ENCODE peak calls at places on chromosome 18, in eight cellular contexts. Z is upper lobe of right lung, T is stomach, O is AG10803, A is astrocyte of the spinal cord, F is AG09309, S is foreskin fibroblast, Q is glutamatergic neuron. D is an unnamed sample.

GRCh38 chr18:80196528-80197320 is 50.6 kb downstream of the PARD6G start:
- DNase-seq in Q (no peak), T (no peak), O (peak; percentile 20), Z (no peak), S (no peak), A (peak; percentile 72), F (no peak), D (no peak)

GRCh38 chr18:3448845-3449701 is 899 bp upstream of the TGIF1 start:
- DNase-seq in T (peak; percentile 81), A (peak; percentile 83), O (peak; percentile 98), F (peak; percentile 95), S (peak; percentile 98), Q (peak; percentile 70), Z (peak; percentile 93), D (peak; percentile 94)

GRCh38 chr18:22347624-22348511 is 69.8 kb downstream of the CTAGE1 start:
- DNase-seq in O (no peak), Z (peak; percentile 67), F (no peak), S (peak; percentile 24), T (no peak), Q (no peak), A (peak; percentile 29), D (no peak)

GRCh38 chr18:26057208-26057821 is 33.1 kb downstream of the SS18 start:
- DNase-seq in S (peak; percentile 24), T (no peak), F (no peak), Z (no peak), A (peak; percentile 51), Q (peak; percentile 66), O (no peak), D (no peak)

GRCh38 chr18:26710460-26711096 is 154.9 kb downstream of the AQP4 start:
- DNase-seq in T (no peak), A (no peak), Z (no peak), O (no peak), S (no peak), F (no peak), Q (no peak), D (no peak)

GRCh38 chr18:470661-471501 is 29.6 kb downstream of the COLEC12 start:
- DNase-seq in S (peak; percentile 84), Z (no peak), O (peak; percentile 84), Q (no peak), T (no peak), A (peak; percentile 67), F (peak; percentile 67), D (no peak)

GRCh38 chr18:30527917-30528316 is 514.6 kb downstream of the DSC3 start:
- DNase-seq in T (no peak), Z (no peak), O (no peak), A (no peak), S (no peak), Q (no peak), F (no peak), D (no peak)

GRCh38 chr18:55927831-55928230 is 339.8 kb upstream of the TCF4 start:
- DNase-seq in A (peak; percentile 73), T (no peak), Z (no peak), Q (no peak), S (peak; percentile 73), F (peak; percentile 87), O (peak; percentile 96), D (no peak)

GRCh38 chr18:75376004-75376403 is 51.5 kb downstream of the SMIM21 start:
- DNase-seq in T (no peak), S (no peak), A (no peak), F (no peak), O (no peak), Q (no peak), Z (no peak), D (no peak)

GRCh38 chr18:686339-687111 is 25.9 kb downstream of the ENOSF1 start:
- DNase-seq in S (peak; percentile 14), Z (no peak), T (no peak), O (no peak), A (no peak), Q (peak; percentile 28), F (no peak), D (no peak)

GRCh38 chr18:42860011-42860410 is 255.5 kb downstream of the RIT2 start:
- DNase-seq in A (peak; percentile 17), Q (no peak), O (no peak), Z (no peak), F (no peak), S (no peak), T (no peak), D (no peak)

GRCh38 chr18:31611511-31611910 is 19.8 kb downstream of the TTR start:
- DNase-seq in Q (no peak), A (no peak), O (no peak), Z (no peak), S (no peak), T (no peak), F (no peak), D (no peak)

GRCh38 chr18:71443726-71444480 is 1100.2 kb downstream of the CBLN2 start:
- DNase-seq in F (no peak), O (no peak), Q (no peak), S (peak; percentile 8), Z (no peak), A (peak; percentile 94), T (no peak), D (no peak)

GRCh38 chr18:34397286-34397896 is 172.7 kb upstream of the NOL4 start:
- DNase-seq in S (no peak), Z (no peak), O (no peak), F (no peak), T (no peak), A (no peak), Q (no peak), D (no peak)

GRCh38 chr18:56402872-56403516 is 235.4 kb downstream of the TXNL1 start:
- DNase-seq in Q (no peak), O (peak; percentile 94), T (no peak), A (peak; percentile 87), Z (no peak), S (peak; percentile 88), F (peak; percentile 87), D (no peak)

GRCh38 chr18:24530630-24531111 is 70.2 kb downstream of the HRH4 start:
- DNase-seq in O (peak; percentile 34), S (peak; percentile 47), T (no peak), A (peak; percentile 13), Z (no peak), F (peak; percentile 24), Q (no peak), D (no peak)

DNA sequence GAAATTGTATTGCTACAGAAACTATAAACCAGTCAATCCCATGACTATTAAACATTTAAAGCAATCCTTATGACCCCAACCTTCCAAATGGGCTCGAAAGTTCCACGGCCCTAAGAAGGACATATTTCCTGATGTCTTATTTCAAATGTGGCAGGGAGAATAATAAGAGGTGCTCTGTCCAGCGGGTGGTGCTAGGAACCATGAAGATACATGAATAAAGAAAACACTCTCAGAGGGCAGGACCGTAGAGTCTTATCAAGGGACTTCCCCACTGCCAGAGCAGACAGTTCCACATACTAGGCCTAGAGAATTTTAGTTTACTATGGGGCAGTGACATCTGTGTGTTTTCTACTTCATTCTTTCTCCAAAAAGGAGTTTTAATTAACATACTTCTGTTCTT is 187.1 kb upstream of the PIK3C3 start:
- DNase-seq in O (peak; percentile 29), A (peak; percentile 42), T (no peak), Z (no peak), S (peak; percentile 28), F (peak; percentile 16), Q (no peak), D (no peak)
- TF ChIP-seq CTCF in O (peak; percentile 26), A (peak; percentile 28), T (no peak), Z (no peak), S (peak; percentile 11), F (peak; percentile 37), Q (no peak), D (peak; percentile 35)

GRCh38 chr18:65568866-65569265 is 181.9 kb upstream of the CDH7 start:
- DNase-seq in Z (no peak), Q (no peak), F (no peak), A (no peak), O (no peak), T (no peak), S (no peak), D (no peak)

GRCh38 chr18:65567372-65567771 is 183.4 kb upstream of the CDH7 start:
- DNase-seq in O (no peak), Q (no peak), T (no peak), Z (no peak), A (peak; percentile 3), S (peak; percentile 2), F (no peak), D (no peak)
- TF ChIP-seq CTCF in O (no peak), Q (peak; percentile 33), T (no peak), Z (peak; percentile 20), A (peak; percentile 30), S (no peak), F (no peak), D (peak; percentile 30)

DNA sequence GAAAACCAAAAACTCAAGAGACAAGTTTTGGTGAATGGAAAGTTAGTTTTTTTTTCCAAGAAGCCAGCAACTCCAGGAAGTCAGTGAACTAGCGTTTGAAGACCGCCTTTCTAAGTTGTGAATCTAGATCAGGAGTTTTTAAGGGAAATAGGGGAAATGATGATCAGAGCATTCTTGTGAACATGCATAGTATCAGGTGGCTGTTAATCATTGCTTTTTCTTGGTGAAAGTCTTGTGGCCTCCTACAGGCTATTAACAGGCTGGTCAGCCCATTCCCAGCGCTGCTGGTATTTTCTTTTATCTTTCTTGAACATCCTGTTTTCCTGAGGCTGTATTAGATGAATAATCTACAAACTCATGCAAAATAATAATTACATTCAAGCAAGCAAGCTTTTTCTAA is 155.8 kb downstream of the PTPRM start:
- DNase-seq in S (no peak), Q (no peak), O (no peak), Z (no peak), T (no peak), F (no peak), A (no peak), D (no peak)
- TF ChIP-seq CTCF in S (no peak), Q (no peak), O (no peak), Z (no peak), T (no peak), F (no peak), A (no peak), D (no peak)

DNA sequence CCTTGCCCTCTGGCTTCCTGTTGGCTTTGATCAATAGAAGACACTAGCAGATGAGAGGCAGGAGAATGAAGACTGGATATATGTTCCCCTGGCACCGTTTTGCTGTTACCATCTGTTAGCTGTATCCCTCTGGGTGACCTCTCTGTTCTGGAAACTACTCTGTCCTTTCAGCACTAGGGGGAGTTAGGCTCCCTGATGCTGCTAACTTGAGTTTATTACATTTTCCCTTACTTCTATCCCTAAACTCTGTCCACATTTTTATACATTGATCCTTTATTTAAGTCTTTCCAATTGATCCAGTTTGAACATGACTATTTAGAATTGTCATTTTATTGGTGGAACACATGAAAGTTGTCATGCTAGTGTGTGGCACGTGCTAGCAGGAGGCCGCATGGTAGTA is 1014.3 kb upstream of the CDH2 start:
- DNase-seq in S (peak; percentile 60), F (no peak), Z (no peak), O (peak; percentile 41), A (peak; percentile 16), T (no peak), Q (peak; percentile 29), D (no peak)
- TF ChIP-seq CTCF in S (peak; percentile 53), F (peak; percentile 62), Z (no peak), O (peak; percentile 65), A (peak; percentile 51), T (no peak), Q (peak; percentile 53), D (peak; percentile 41)

DNA sequence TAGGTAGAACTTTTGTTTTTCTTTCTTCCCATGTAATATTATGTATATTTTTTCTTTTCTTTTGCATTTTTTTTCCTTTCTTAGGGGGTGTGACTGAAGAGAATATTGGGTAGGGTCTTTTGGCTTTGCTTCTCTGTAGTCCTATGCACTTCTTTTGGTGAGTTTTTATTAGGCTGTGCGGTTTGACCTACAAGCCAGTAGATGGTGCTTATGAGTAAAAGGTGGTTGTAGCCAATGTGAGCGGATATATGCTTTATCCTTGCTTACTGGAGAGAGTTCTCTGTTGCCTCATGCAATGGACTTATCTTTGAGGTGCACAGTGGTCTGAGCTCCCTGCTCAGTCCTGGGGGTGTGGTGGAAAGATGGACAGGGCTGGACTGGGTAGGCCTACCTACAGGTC is 52.7 kb downstream of the DSEL start:
- DNase-seq in Q (no peak), A (no peak), O (no peak), T (no peak), Z (no peak), S (no peak), F (no peak), D (no peak)
- TF ChIP-seq CTCF in Q (no peak), A (peak; percentile 13), O (peak; percentile 2), T (no peak), Z (no peak), S (no peak), F (no peak), D (no peak)

D was measured in osteocyte.